ENCODE peak calls at places on chromosomes 2 and 18, in nine cellular contexts. E is amniotic stem cell; B is OCI-M1; T is globus pallidus; V is GM13977; U is fibroblast of the conjunctiva; W is A172; I is stimulated activated CD4-positive, alpha-beta T cell treated with anti-CD3 and anti-CD28 coated beads, Interleukin-4, amount 100 ng/mL, for 24 hours; J is RCC 7860. M is an unnamed sample.

GRCh38 chr18:62531078-62531477 is 8.3 kb downstream of the ZCCHC2 start:
- DNase-seq in T (peak; percentile 41), V (no peak), W (no peak), I (no peak), B (no peak), J (no peak), E (no peak), U (no peak), M (no peak)

GRCh38 chr18:49677762-49678398 is 116.0 kb downstream of the LIPG start:
- DNase-seq in T (no peak), I (no peak), J (no peak), V (no peak), E (no peak), U (no peak), W (no peak), B (peak; percentile 91), M (no peak)

GRCh38 chr2:190121971-190122370 is 59.4 kb upstream of the MSTN start:
- DNase-seq in U (no peak), T (peak; percentile 92), B (peak; percentile 74), I (no peak), E (no peak), V (peak; percentile 48), W (peak; percentile 19), J (no peak), M (peak; percentile 84)

GRCh38 chr2:191566347-191566746 is 111.6 kb upstream of the NABP1 start:
- DNase-seq in W (peak; percentile 71), E (peak; percentile 48), J (peak; percentile 43), I (peak; percentile 77), V (peak; percentile 59), T (peak; percentile 38), U (peak; percentile 53), B (peak; percentile 91), M (peak; percentile 19)

GRCh38 chr2:104043864-104044263 is 810.1 kb upstream of the POU3F3 start:
- DNase-seq in B (peak; percentile 56), U (no peak), T (peak; percentile 37), I (no peak), E (no peak), V (no peak), J (no peak), W (no peak), M (peak; percentile 16)

GRCh38 chr2:21069746-21070145 is 25.9 kb upstream of the APOB start:
- DNase-seq in I (no peak), V (no peak), W (no peak), J (no peak), U (no peak), B (no peak), E (no peak), T (no peak), M (no peak)

GRCh38 chr2:185202416-185202815 is 536.2 kb upstream of the FSIP2 start:
- DNase-seq in V (no peak), J (no peak), E (no peak), W (no peak), T (no peak), I (no peak), U (no peak), B (no peak), M (no peak)

GRCh38 chr2:96258393-96259022 is 7.3 kb downstream of the TMEM127 start:
- DNase-seq in U (no peak), T (no peak), I (no peak), W (no peak), B (no peak), V (no peak), E (no peak), J (no peak), M (no peak)

GRCh38 chr2:156625360-156625995 is 189.3 kb downstream of the GPD2 start:
- DNase-seq in T (no peak), I (no peak), J (no peak), U (no peak), W (no peak), V (no peak), E (no peak), B (no peak), M (no peak)

GRCh38 chr2:190863946-190864345 is 16.7 kb upstream of the GLS start:
- DNase-seq in T (no peak), V (no peak), I (no peak), W (no peak), J (no peak), B (no peak), U (no peak), E (no peak), M (no peak)

M was measured in putamen.